ENCODE peak calls at places on chromosomes 7 and 10, in five cellular contexts. One of them, this sample, is unnamed.

GRCh38 chr7:100584046-100584676 is 1.8 kb downstream of the LRCH4 start:
- DNase-seq in uterus: no peak
- DNase-seq in stomach: no peak
- DNase-seq in colonic mucosa: no peak
- DNase-seq in PC-3: no peak
- DNase-seq in this sample: no peak

GRCh38 chr10:77925410-77925794 is 1.2 kb downstream of the DLG5 start:
- DNase-seq in colonic mucosa: peak
- DNase-seq in uterus: peak
- DNase-seq in PC-3: peak
- DNase-seq in stomach: no peak
- DNase-seq in this sample: no peak

GRCh38 chr7:116772423-116772852 is 89.9 kb upstream of the CAPZA2 start:
- DNase-seq in uterus: no peak
- DNase-seq in PC-3: peak
- DNase-seq in stomach: no peak
- DNase-seq in colonic mucosa: no peak
- DNase-seq in this sample: no peak

GRCh38 chr10:84329986-84330651 is 1.7 kb downstream of the CCSER2 start:
- DNase-seq in colonic mucosa: no peak
- DNase-seq in PC-3: no peak
- DNase-seq in stomach: no peak
- DNase-seq in uterus: no peak
- DNase-seq in this sample: no peak

GRCh38 chr10:1124796-1125195 is 68.6 kb downstream of the WDR37 start:
- DNase-seq in stomach: no peak
- DNase-seq in colonic mucosa: peak
- DNase-seq in PC-3: no peak
- DNase-seq in uterus: no peak
- DNase-seq in this sample: no peak

GRCh38 chr10:77801474-77802238 is 124.9 kb downstream of the DLG5 start:
- DNase-seq in PC-3: peak
- DNase-seq in uterus: no peak
- DNase-seq in colonic mucosa: no peak
- DNase-seq in stomach: no peak
- DNase-seq in this sample: no peak

GRCh38 chr10:77836299-77836820 is 90.2 kb downstream of the DLG5 start:
- DNase-seq in uterus: no peak
- DNase-seq in PC-3: peak
- DNase-seq in colonic mucosa: peak
- DNase-seq in stomach: peak
- DNase-seq in this sample: no peak

GRCh38 chr7:120218702-120219101 is 54.3 kb upstream of the KCND2 start:
- DNase-seq in PC-3: no peak
- DNase-seq in colonic mucosa: peak
- DNase-seq in stomach: no peak
- DNase-seq in uterus: peak
- DNase-seq in this sample: no peak

GRCh38 chr10:31961264-31961663 is 32.6 kb upstream of the ARHGAP12 start:
- DNase-seq in uterus: no peak
- DNase-seq in stomach: peak
- DNase-seq in PC-3: peak
- DNase-seq in colonic mucosa: peak
- DNase-seq in this sample: no peak

GRCh38 chr7:147894271-147894670 is 696.3 kb upstream of the C7orf33 start:
- DNase-seq in stomach: no peak
- DNase-seq in uterus: no peak
- DNase-seq in colonic mucosa: no peak
- DNase-seq in PC-3: peak
- DNase-seq in this sample: peak

GRCh38 chr7:158446281-158446680 is 141.3 kb downstream of the PTPRN2 start:
- DNase-seq in stomach: no peak
- DNase-seq in uterus: no peak
- DNase-seq in PC-3: no peak
- DNase-seq in colonic mucosa: no peak
- DNase-seq in this sample: no peak

GRCh38 chr10:89670926-89671325 is 25.9 kb upstream of the PANK1 start:
- DNase-seq in colonic mucosa: no peak
- DNase-seq in stomach: no peak
- DNase-seq in PC-3: no peak
- DNase-seq in uterus: no peak
- DNase-seq in this sample: no peak

GRCh38 chr10:89666138-89666537 is 21.1 kb upstream of the PANK1 start:
- DNase-seq in uterus: no peak
- DNase-seq in colonic mucosa: no peak
- DNase-seq in stomach: no peak
- DNase-seq in PC-3: no peak
- DNase-seq in this sample: no peak

GRCh38 chr10:89669985-89670384 is 24.9 kb upstream of the PANK1 start:
- DNase-seq in PC-3: no peak
- DNase-seq in colonic mucosa: no peak
- DNase-seq in uterus: no peak
- DNase-seq in stomach: no peak
- DNase-seq in this sample: no peak

GRCh38 chr10:89665302-89665701 is 20.3 kb upstream of the PANK1 start:
- DNase-seq in PC-3: no peak
- DNase-seq in uterus: no peak
- DNase-seq in stomach: no peak
- DNase-seq in colonic mucosa: no peak
- DNase-seq in this sample: no peak

DNA sequence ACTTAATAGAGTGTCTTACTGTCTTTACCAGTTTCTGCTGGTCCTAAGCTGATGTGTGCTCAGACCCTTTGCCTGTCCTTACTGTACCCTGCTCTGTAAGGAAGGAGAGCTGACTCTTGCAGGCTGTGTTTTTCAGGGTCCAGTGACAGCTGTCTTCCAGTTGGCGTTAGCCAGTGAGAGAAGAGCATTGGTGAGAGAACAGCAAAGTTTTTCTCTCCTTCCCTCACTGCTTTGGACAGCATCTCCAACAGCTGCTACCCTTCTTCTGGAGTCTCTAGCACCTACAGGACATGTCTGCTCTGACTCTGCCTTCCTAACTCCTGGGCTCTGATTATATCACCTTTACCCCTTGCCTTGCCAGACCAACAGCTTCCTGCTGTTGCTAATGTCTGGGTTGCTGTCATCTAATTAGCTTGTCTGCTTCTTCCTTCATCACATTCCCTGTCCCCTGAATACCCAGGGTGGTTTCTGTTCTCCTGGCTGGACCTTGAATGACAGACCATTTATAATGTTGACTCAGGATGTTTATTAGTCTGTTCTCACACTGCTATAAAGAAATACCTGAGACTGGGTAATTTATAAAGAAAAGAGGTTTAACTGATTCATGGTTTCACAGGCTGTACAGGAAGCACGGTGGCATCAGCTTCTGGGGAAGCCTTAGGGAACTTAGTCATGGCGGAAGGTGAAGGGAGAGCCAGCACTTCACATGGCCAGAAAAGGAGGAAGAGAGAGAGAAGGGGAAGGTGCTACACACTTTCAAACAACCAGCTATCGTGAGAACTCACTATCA is 23.5 kb upstream of the PANK1 start:
- DNase-seq in stomach: no peak
- DNase-seq in uterus: no peak
- DNase-seq in colonic mucosa: no peak
- DNase-seq in PC-3: peak
- DNase-seq in this sample: no peak
- H3K27ac ChIP-seq in stomach: no peak
- H3K27ac ChIP-seq in uterus: no peak
- H3K27ac ChIP-seq in colonic mucosa: peak
- H3K27ac ChIP-seq in PC-3: no peak
- H3K27ac ChIP-seq in this sample: no peak

GRCh38 chr7:47352394-47352968 is 229.4 kb downstream of the TNS3 start:
- DNase-seq in uterus: no peak
- DNase-seq in PC-3: no peak
- DNase-seq in colonic mucosa: no peak
- DNase-seq in stomach: peak
- DNase-seq in this sample: no peak

GRCh38 chr7:47350425-47350824 is 231.5 kb downstream of the TNS3 start:
- DNase-seq in uterus: peak
- DNase-seq in PC-3: no peak
- DNase-seq in colonic mucosa: no peak
- DNase-seq in stomach: peak
- DNase-seq in this sample: no peak

GRCh38 chr7:47354831-47355541 is 226.9 kb downstream of the TNS3 start:
- DNase-seq in colonic mucosa: peak
- DNase-seq in stomach: peak
- DNase-seq in uterus: no peak
- DNase-seq in PC-3: no peak
- DNase-seq in this sample: no peak

GRCh38 chr7:47349401-47349800 is 232.5 kb downstream of the TNS3 start:
- DNase-seq in stomach: peak
- DNase-seq in colonic mucosa: no peak
- DNase-seq in uterus: no peak
- DNase-seq in PC-3: no peak
- DNase-seq in this sample: no peak

DNA sequence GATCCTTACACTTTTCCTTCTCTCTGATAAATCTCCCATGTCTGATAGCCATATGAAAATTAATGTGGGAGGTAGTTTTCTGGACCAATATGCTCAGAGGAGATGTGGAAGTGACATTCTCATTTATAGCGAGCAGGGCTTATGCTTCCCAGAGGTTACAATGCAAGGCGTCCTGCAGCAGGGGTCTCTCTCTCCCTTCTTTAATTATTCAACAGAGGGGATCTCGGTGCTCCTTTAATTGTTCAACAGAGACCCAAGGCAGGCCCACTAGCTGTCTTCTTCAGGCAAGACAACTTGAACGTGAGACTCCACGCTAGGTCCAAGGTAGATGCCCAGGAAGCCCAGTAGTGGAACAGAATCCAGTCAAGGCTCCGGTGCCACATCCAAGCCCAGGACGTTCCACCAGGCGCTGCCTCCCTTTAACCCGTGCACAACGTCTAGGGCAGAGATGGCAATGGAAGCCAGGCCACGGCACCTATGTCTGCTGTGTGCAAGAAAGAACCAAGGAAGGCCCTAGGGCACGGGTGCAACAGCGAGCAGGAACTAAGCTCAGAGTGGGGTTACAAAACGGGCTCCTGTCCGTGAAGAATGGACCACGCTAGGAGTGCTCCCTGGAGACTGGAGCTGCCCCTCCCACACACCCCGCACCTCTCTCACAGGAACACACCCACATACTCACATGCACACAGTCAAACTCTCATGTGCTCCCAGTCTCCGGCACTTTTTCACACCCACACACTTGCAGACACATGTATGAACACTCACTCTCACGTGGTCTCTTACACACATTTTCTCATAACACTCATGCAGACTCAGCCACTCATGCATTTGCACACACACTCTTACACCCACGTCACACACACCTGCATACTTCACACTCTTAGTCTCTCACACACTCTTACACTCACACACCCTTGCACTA is 230.4 kb downstream of the TNS3 start:
- DNase-seq in PC-3: no peak
- DNase-seq in colonic mucosa: no peak
- DNase-seq in uterus: peak
- DNase-seq in stomach: peak
- DNase-seq in this sample: no peak
- H3K27ac ChIP-seq in PC-3: no peak
- H3K27ac ChIP-seq in colonic mucosa: no peak
- H3K27ac ChIP-seq in uterus: no peak
- H3K27ac ChIP-seq in stomach: no peak
- H3K27ac ChIP-seq in this sample: no peak

DNA sequence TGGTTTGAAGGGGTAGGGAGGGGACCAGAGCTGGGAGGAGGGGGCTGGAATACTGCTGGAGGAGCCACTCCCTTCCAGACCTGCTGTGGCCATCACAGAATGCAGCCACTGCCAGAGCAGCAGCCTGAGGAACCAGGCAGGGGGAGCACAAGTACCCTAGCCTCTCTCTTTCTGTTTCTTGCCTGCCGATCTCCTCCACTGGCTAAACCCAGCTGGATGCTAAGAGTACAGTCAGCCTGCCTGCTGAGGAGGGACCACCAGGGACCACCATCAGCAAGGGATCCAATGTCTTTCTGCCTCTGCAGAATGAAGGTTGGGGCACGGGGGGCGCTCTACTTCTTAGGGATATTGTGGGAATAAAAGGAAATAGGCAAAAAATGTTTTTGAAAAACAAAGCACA is 4.7 kb downstream of the BLVRA start:
- DNase-seq in uterus: no peak
- DNase-seq in stomach: no peak
- DNase-seq in PC-3: no peak
- DNase-seq in colonic mucosa: peak
- DNase-seq in this sample: no peak
- H3K27ac ChIP-seq in uterus: peak
- H3K27ac ChIP-seq in stomach: peak
- H3K27ac ChIP-seq in PC-3: peak
- H3K27ac ChIP-seq in colonic mucosa: no peak
- H3K27ac ChIP-seq in this sample: no peak

GRCh38 chr7:150799741-150800575 is at the start of gene TMEM176B:
- DNase-seq in uterus: peak
- DNase-seq in PC-3: no peak
- DNase-seq in stomach: no peak
- DNase-seq in colonic mucosa: peak
- DNase-seq in this sample: no peak
- H3K27ac ChIP-seq in uterus: peak
- H3K27ac ChIP-seq in PC-3: no peak
- H3K27ac ChIP-seq in stomach: peak
- H3K27ac ChIP-seq in colonic mucosa: peak
- H3K27ac ChIP-seq in this sample: no peak

GRCh38 chr10:127148933-127149220 is 47.5 kb downstream of the INSYN2A start:
- DNase-seq in colonic mucosa: no peak
- DNase-seq in stomach: no peak
- DNase-seq in uterus: no peak
- DNase-seq in PC-3: peak
- DNase-seq in this sample: no peak
- H3K27ac ChIP-seq in colonic mucosa: no peak
- H3K27ac ChIP-seq in stomach: no peak
- H3K27ac ChIP-seq in uterus: no peak
- H3K27ac ChIP-seq in PC-3: peak
- H3K27ac ChIP-seq in this sample: no peak

GRCh38 chr10:75234017-75234682 is 1.6 kb downstream of the COMTD1 start:
- DNase-seq in PC-3: peak
- DNase-seq in uterus: peak
- DNase-seq in colonic mucosa: peak
- DNase-seq in stomach: peak
- DNase-seq in this sample: peak

GRCh38 chr10:75235375-75236177 is at the start of gene COMTD1:
- DNase-seq in PC-3: peak
- DNase-seq in colonic mucosa: peak
- DNase-seq in stomach: peak
- DNase-seq in uterus: peak
- DNase-seq in this sample: peak

GRCh38 chr10:75234683-75235374 is 928 bp downstream of the COMTD1 start:
- DNase-seq in PC-3: peak
- DNase-seq in colonic mucosa: no peak
- DNase-seq in stomach: peak
- DNase-seq in uterus: peak
- DNase-seq in this sample: no peak

GRCh38 chr10:75231672-75232581 is 3.8 kb downstream of the COMTD1 start:
- DNase-seq in colonic mucosa: no peak
- DNase-seq in uterus: no peak
- DNase-seq in PC-3: peak
- DNase-seq in stomach: no peak
- DNase-seq in this sample: no peak

GRCh38 chr10:75233444-75234016 is 2.2 kb downstream of the COMTD1 start:
- DNase-seq in PC-3: peak
- DNase-seq in stomach: no peak
- DNase-seq in colonic mucosa: peak
- DNase-seq in uterus: no peak
- DNase-seq in this sample: no peak
- H3K27ac ChIP-seq in PC-3: peak
- H3K27ac ChIP-seq in stomach: peak
- H3K27ac ChIP-seq in colonic mucosa: peak
- H3K27ac ChIP-seq in uterus: peak
- H3K27ac ChIP-seq in this sample: no peak